ENCODE peak calls at places on chromosomes 2 and 18, in six cellular contexts. R is HepG2; D is activated naive CD8-positive, alpha-beta T cell treated with anti-CD3 and anti-CD28 coated beads for 36 hours; B is Kasumi-1; X is bronchial epithelial cell; W is effector memory CD8-positive, alpha-beta T cell. U is an unnamed sample.

GRCh38 chr18:40841473-40841872 is 1113.6 kb upstream of the PIK3C3 start:
- DNase-seq in R (no peak), D (no peak), B (no peak), X (peak; percentile 60), W (no peak), U (no peak)

GRCh38 chr2:98730851-98731708 is at the start of gene MGAT4A:
- DNase-seq in R (peak; percentile 69), D (peak; percentile 86), B (peak; percentile 48), X (no peak), W (peak; percentile 74), U (peak; percentile 78)

GRCh38 chr2:42970151-42970550 is 177.8 kb upstream of the HAAO start:
- DNase-seq in R (no peak), D (no peak), B (no peak), X (no peak), W (no peak), U (no peak)

GRCh38 chr18:23662309-23663263 is at the start of gene ANKRD29:
- DNase-seq in R (no peak), D (peak; percentile 59), B (peak; percentile 15), X (no peak), W (peak; percentile 42), U (peak; percentile 62)

GRCh38 chr2:8761529-8762164 is 75.8 kb downstream of the KIDINS220 start:
- DNase-seq in R (peak; percentile 36), D (no peak), B (peak; percentile 79), X (peak; percentile 43), W (no peak), U (peak; percentile 23)

GRCh38 chr2:224069172-224069571 is 30.1 kb upstream of the SERPINE2 start:
- DNase-seq in R (no peak), D (no peak), B (no peak), X (no peak), W (no peak), U (no peak)

GRCh38 chr2:223047260-223047761 is 4.7 kb upstream of the KCNE4 start:
- DNase-seq in R (no peak), D (no peak), B (no peak), X (peak; percentile 44), W (no peak), U (no peak)

GRCh38 chr2:205837663-205838062 is 155.4 kb downstream of the NRP2 start:
- DNase-seq in R (no peak), D (no peak), B (no peak), X (no peak), W (no peak), U (no peak)

GRCh38 chr18:45828917-45829811 is 3.7 kb downstream of the SIGLEC15 start:
- DNase-seq in R (no peak), D (no peak), B (peak; percentile 73), X (no peak), W (no peak), U (peak; percentile 42)

GRCh38 chr2:41722668-41723369 is 325.0 kb upstream of the PKDCC start:
- DNase-seq in R (no peak), D (no peak), B (no peak), X (peak; percentile 89), W (no peak), U (no peak)

GRCh38 chr2:29113891-29114321 is 1.3 kb upstream of the CLIP4 start:
- DNase-seq in R (no peak), D (no peak), B (no peak), X (peak; percentile 85), W (no peak), U (no peak)

GRCh38 chr18:58831610-58832009 is 33.1 kb upstream of the ZNF532 start:
- DNase-seq in R (no peak), D (no peak), B (no peak), X (peak; percentile 60), W (no peak), U (no peak)

GRCh38 chr2:177172034-177172880 is 40.3 kb upstream of the HNRNPA3 start:
- DNase-seq in R (peak; percentile 73), D (no peak), B (no peak), X (peak; percentile 91), W (no peak), U (no peak)

GRCh38 chr18:3603460-3604259 is 153.7 kb downstream of the TGIF1 start:
- DNase-seq in R (peak; percentile 69), D (peak; percentile 9), B (peak; percentile 85), X (peak; percentile 97), W (no peak), U (no peak)

GRCh38 chr18:48270929-48271328 is 138.3 kb downstream of the ZBTB7C start:
- DNase-seq in R (no peak), D (no peak), B (no peak), X (no peak), W (no peak), U (no peak)

GRCh38 chr2:32862269-32863055 is 84.3 kb upstream of the LTBP1 start:
- DNase-seq in R (no peak), D (no peak), B (no peak), X (peak; percentile 73), W (no peak), U (no peak)

GRCh38 chr18:79798346-79798998 is 734 bp downstream of the KCNG2 start:
- DNase-seq in R (no peak), D (no peak), B (no peak), X (no peak), W (no peak), U (no peak)

GRCh38 chr2:67342394-67342793 is 54.7 kb upstream of the ETAA1 start:
- DNase-seq in R (no peak), D (no peak), B (no peak), X (no peak), W (no peak), U (no peak)

GRCh38 chr2:119195887-119196286 is 27.7 kb upstream of the STEAP3 start:
- DNase-seq in R (no peak), D (no peak), B (no peak), X (no peak), W (no peak), U (no peak)

GRCh38 chr2:44793322-44793870 is 148.1 kb upstream of the SIX3 start:
- DNase-seq in R (no peak), D (no peak), B (peak; percentile 71), X (peak; percentile 47), W (no peak), U (no peak)

GRCh38 chr2:71952572-71953188 is 195.0 kb downstream of the CYP26B1 start:
- DNase-seq in R (no peak), D (no peak), B (no peak), X (peak; percentile 74), W (no peak), U (peak; percentile 95)

GRCh38 chr2:121309801-121310200 is 24.8 kb upstream of the TFCP2L1 start:
- DNase-seq in R (no peak), D (no peak), B (no peak), X (peak; percentile 16), W (peak; percentile 22), U (no peak)

GRCh38 chr2:172106128-172106961 is 3.6 kb upstream of the DLX2 start:
- DNase-seq in R (peak; percentile 59), D (peak; percentile 48), B (peak; percentile 81), X (no peak), W (no peak), U (peak; percentile 53)

GRCh38 chr2:173749315-173749714 is 215.9 kb downstream of the SP3 start:
- DNase-seq in R (peak; percentile 23), D (no peak), B (peak; percentile 42), X (peak; percentile 36), W (no peak), U (peak; percentile 50)

U was measured in T47D.